ENCODE peak calls at places on chromosomes 12 and 14, in seven cellular contexts. N, E, C, P, R, K and X are unnamed samples.

GRCh38 chr14:40599726-40600125 is 1007.0 kb upstream of the LRFN5 start:
- DNase-seq in P (no peak), E (no peak), N (no peak), C (no peak), K (no peak), R (no peak), X (no peak)

GRCh38 chr14:82251434-82251833 is 717.8 kb upstream of the SEL1L start:
- DNase-seq in N (no peak), E (no peak), P (no peak), C (no peak), K (no peak), R (no peak), X (no peak)

GRCh38 chr12:1878695-1879094 is 39.8 kb downstream of the CACNA2D4 start:
- DNase-seq in E (no peak), N (peak; percentile 8), K (no peak), P (no peak), R (no peak), C (no peak), X (no peak)

GRCh38 chr14:55332654-55333570 is 61.7 kb downstream of the FBXO34 start:
- DNase-seq in C (no peak), K (no peak), E (no peak), N (no peak), P (no peak), R (no peak), X (no peak)

GRCh38 chr12:131091976-131092691 is 138.4 kb downstream of the ADGRD1 start:
- DNase-seq in C (no peak), E (no peak), R (no peak), N (no peak), K (no peak), P (no peak), X (no peak)

GRCh38 chr14:70188608-70189540 is at the start of gene SLC8A3:
- DNase-seq in E (peak; percentile 74), P (peak; percentile 77), C (peak; percentile 35), N (peak; percentile 76), K (no peak), R (peak; percentile 4), X (peak; percentile 63)

GRCh38 chr12:71787574-71787973 is 32.9 kb downstream of the RAB21 start:
- DNase-seq in C (peak; percentile 48), P (no peak), R (no peak), K (no peak), E (no peak), N (no peak), X (peak; percentile 43)

GRCh38 chr14:50397461-50398196 is 948 bp upstream of the CDKL1 start:
- DNase-seq in E (no peak), P (peak; percentile 2), N (no peak), C (no peak), K (no peak), R (no peak), X (peak; percentile 35)

GRCh38 chr12:127401005-127401404 is 866.0 kb upstream of the TMEM132C start:
- DNase-seq in K (no peak), C (no peak), E (no peak), R (no peak), P (no peak), N (no peak), X (peak; percentile 20)

GRCh38 chr12:89528434-89528833 is 2.6 kb upstream of the POC1B start:
- DNase-seq in C (no peak), K (no peak), E (no peak), N (no peak), P (no peak), R (no peak), X (no peak)

GRCh38 chr12:23540572-23540971 is 408.9 kb downstream of the SOX5 start:
- DNase-seq in N (no peak), R (no peak), C (no peak), K (no peak), P (no peak), E (no peak), X (peak; percentile 69)

GRCh38 chr14:105152794-105153241 is 15.8 kb downstream of the JAG2 start:
- DNase-seq in E (no peak), N (no peak), P (no peak), R (no peak), K (no peak), C (no peak), X (no peak)

GRCh38 chr14:68379510-68380303 is 413.2 kb downstream of the ZFP36L1 start:
- DNase-seq in K (no peak), C (peak; percentile 57), R (no peak), E (no peak), N (no peak), P (no peak), X (no peak)

GRCh38 chr12:58453306-58453705 is 467.0 kb downstream of the LRIG3 start:
- DNase-seq in K (no peak), R (no peak), E (no peak), N (no peak), P (no peak), C (no peak), X (no peak)

GRCh38 chr12:54199034-54199433 is 10.2 kb upstream of the SMUG1 start:
- DNase-seq in R (no peak), E (no peak), K (no peak), C (no peak), P (no peak), N (no peak), X (no peak)

GRCh38 chr12:6978188-6978986 is 7.7 kb downstream of the EMG1 start:
- DNase-seq in R (no peak), K (no peak), E (no peak), N (no peak), C (no peak), P (no peak), X (no peak)

GRCh38 chr14:89598548-89599186 is 181.6 kb upstream of the FOXN3 start:
- DNase-seq in P (no peak), K (peak; percentile 44), R (no peak), C (no peak), N (no peak), E (no peak), X (no peak)

GRCh38 chr14:50977863-50978520 is 33.7 kb upstream of the PYGL start:
- DNase-seq in P (no peak), R (no peak), N (no peak), C (no peak), E (no peak), K (peak; percentile 59), X (no peak)

GRCh38 chr12:125518074-125518473 is 452.8 kb downstream of the AACS start:
- DNase-seq in N (no peak), E (no peak), R (no peak), C (no peak), P (peak; percentile 72), K (no peak), X (peak; percentile 39)

GRCh38 chr12:100789146-100789545 is 5.4 kb upstream of the ANO4 start:
- DNase-seq in E (no peak), K (no peak), R (no peak), P (no peak), N (no peak), C (no peak), X (no peak)

DNA sequence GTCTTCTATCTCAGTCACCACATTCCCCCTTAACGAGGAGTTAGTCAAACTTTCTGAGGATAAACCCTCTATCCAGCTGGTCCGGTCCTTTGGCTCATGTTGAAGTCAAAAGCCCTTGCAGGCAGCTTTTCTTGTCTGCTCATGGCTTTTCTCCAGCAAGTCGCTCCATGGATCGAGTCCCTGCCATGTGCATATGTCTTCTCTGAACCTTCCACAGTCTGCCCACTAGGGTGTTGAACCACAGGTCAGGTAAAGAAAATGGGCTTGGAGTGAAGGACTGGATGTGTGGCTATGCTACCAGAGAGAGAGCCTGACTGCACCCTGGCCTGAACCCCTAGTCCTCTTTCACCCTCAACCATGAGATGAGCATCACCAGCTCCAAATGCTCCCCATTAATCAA is 22.8 kb downstream of the C14orf132 start:
- DNase-seq in R (no peak), C (no peak), P (no peak), K (no peak), N (no peak), E (no peak), X (no peak)
- TF ChIP-seq CTCF in R (no peak), C (no peak), P (no peak), K (no peak), N (no peak), E (no peak), X (no peak)

GRCh38 chr12:85663631-85664030 is 172.6 kb downstream of the RASSF9 start:
- DNase-seq in P (no peak), C (no peak), R (no peak), N (no peak), E (no peak), K (no peak), X (no peak)
- TF ChIP-seq CTCF in P (no peak), C (no peak), R (no peak), N (no peak), E (no peak), K (no peak), X (no peak)

GRCh38 chr12:5580911-5581488 is 149.1 kb downstream of the NTF3 start:
- DNase-seq in K (no peak), P (no peak), E (no peak), C (no peak), N (no peak), R (no peak), X (no peak)
- TF ChIP-seq CTCF in K (no peak), P (no peak), E (no peak), C (no peak), N (no peak), R (no peak), X (no peak)

DNA sequence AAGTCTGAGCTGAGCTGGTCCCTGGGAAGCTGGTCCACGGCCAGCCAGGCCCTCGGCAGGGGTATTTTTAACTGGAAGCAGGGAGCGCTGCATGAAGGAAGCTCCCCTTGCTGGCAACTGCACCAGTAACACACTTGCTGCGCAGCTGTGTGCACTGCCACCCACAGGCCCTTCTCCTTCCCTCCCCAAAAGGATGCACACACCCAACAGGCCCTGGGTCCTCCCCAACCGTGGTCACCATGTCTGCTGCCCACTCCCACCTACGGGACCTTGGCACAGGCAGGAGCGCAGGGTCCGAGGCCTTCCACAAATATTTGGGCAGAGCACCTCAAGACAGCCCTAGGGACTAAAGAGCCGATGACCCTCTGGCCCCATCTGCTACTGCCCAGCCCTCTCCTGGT is 157.0 kb upstream of the PRMT8 start:
- DNase-seq in E (no peak), R (no peak), K (no peak), C (no peak), N (no peak), P (no peak), X (no peak)
- TF ChIP-seq CTCF in E (no peak), R (no peak), K (no peak), C (no peak), N (no peak), P (no peak), X (no peak)

DNA sequence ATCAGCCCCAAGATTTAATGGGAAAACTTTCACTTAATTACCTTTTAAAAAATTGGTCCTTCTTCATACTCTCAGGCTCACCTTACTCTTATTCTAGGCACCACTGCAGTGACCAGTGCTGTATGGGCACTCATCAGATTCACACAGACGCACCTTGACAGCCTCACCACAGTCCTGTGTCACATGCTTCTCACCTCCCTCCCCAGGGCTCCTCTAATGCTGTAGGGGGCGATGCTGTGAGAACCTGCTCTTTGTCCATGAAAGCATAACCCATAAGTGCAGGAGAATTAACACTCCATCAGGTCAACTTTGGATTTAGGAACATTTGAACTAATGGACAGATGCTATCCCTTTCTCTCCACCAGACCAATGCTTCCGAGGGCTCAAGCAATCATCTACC is 13.9 kb upstream of the PPP4R3A start:
- DNase-seq in C (no peak), E (no peak), K (no peak), R (no peak), P (no peak), N (no peak), X (no peak)
- TF ChIP-seq CTCF in C (no peak), E (no peak), K (peak; percentile 34), R (no peak), P (no peak), N (no peak), X (no peak)